ENCODE peak calls at places on chromosome 16, in ten cellular contexts. Y, U, R, C, B, T, S, H, F and X are unnamed samples.

GRCh38 chr16:86572616-86573015 is 5.7 kb upstream of the FOXL1 start:
- DNase-seq in Y (no peak), U (no peak), R (no peak), C (no peak), B (no peak), T (no peak), S (no peak), H (no peak), F (no peak), X (no peak)

GRCh38 chr16:27980076-27980775 is 83.3 kb downstream of the GSG1L start:
- DNase-seq in Y (no peak), U (no peak), R (no peak), C (no peak), B (no peak), T (no peak), S (no peak), H (no peak), F (no peak), X (no peak)

GRCh38 chr16:72978212-72978611 is 69.7 kb downstream of the ZFHX3 start:
- DNase-seq in Y (no peak), U (no peak), R (no peak), C (peak), B (no peak), T (no peak), S (no peak), H (no peak), F (no peak), X (no peak)

GRCh38 chr16:19745286-19746018 is 27.4 kb downstream of the IQCK start:
- DNase-seq in Y (peak), U (no peak), R (no peak), C (no peak), B (no peak), T (no peak), S (no peak), H (no peak), F (no peak), X (no peak)

GRCh38 chr16:28304214-28304613 is 11.9 kb downstream of the SBK1 start:
- DNase-seq in Y (no peak), U (peak), R (peak), C (peak), B (no peak), T (no peak), S (no peak), H (peak), F (no peak), X (no peak)

GRCh38 chr16:4106516-4106915 is 9.7 kb downstream of the ADCY9 start:
- DNase-seq in Y (no peak), U (no peak), R (no peak), C (no peak), B (no peak), T (no peak), S (no peak), H (no peak), F (no peak), X (no peak)

GRCh38 chr16:3285131-3285530 is 1.8 kb downstream of the ZNF263 start:
- DNase-seq in Y (no peak), U (no peak), R (no peak), C (no peak), B (no peak), T (no peak), S (no peak), H (no peak), F (no peak), X (no peak)

GRCh38 chr16:74304164-74304834 is 7.7 kb downstream of the PSMD7 start:
- DNase-seq in Y (no peak), U (no peak), R (no peak), C (peak), B (no peak), T (no peak), S (no peak), H (no peak), F (no peak), X (no peak)

GRCh38 chr16:59192551-59193199 is 458.6 kb upstream of the GOT2 start:
- DNase-seq in Y (no peak), U (no peak), R (no peak), C (peak), B (no peak), T (peak), S (no peak), H (peak), F (no peak), X (no peak)

GRCh38 chr16:11329891-11330290 is 15.4 kb upstream of the RMI2 start:
- DNase-seq in Y (no peak), U (no peak), R (no peak), C (no peak), B (no peak), T (no peak), S (no peak), H (no peak), F (no peak), X (no peak)

GRCh38 chr16:78756189-78756661 is 656.8 kb downstream of the WWOX start:
- DNase-seq in Y (no peak), U (no peak), R (no peak), C (no peak), B (no peak), T (no peak), S (no peak), H (no peak), F (no peak), X (no peak)

GRCh38 chr16:85842848-85843247 is 43.4 kb downstream of the COX4I1 start:
- DNase-seq in Y (no peak), U (no peak), R (no peak), C (no peak), B (no peak), T (no peak), S (no peak), H (no peak), F (no peak), X (no peak)

GRCh38 chr16:56221995-56222394 is 30.7 kb downstream of the GNAO1 start:
- DNase-seq in Y (no peak), U (no peak), R (no peak), C (no peak), B (peak), T (no peak), S (no peak), H (no peak), F (no peak), X (no peak)

GRCh38 chr16:57890752-57891111 is 80.2 kb downstream of the CNGB1 start:
- DNase-seq in Y (no peak), U (no peak), R (no peak), C (no peak), B (no peak), T (no peak), S (no peak), H (no peak), F (no peak), X (no peak)